ENCODE peak calls at places on chromosomes 16 and 17, in nine cellular contexts. I is fibroblast of lung, C is progenitor cell of endocrine pancreas, U is cardiac fibroblast, S is MCF 10A, V is fibroblast of pulmonary artery, X is AG09309, R is lung, A is foreskin keratinocyte. O is an unnamed sample.
A peak's percentile ranks its signal among the peaks of the same experiment; 100 is the strongest.

GRCh38 chr17:79619636-79620206 is 8.9 kb upstream of the RBFOX3 start:
- DNase-seq in U (no peak), S (no peak), V (no peak), X (no peak), C (no peak), I (no peak), A (no peak), R (no peak), O (peak; percentile 13)

GRCh38 chr17:77212081-77212832 is 71.5 kb downstream of the SEC14L1 start:
- DNase-seq in U (no peak), S (no peak), A (no peak), I (no peak), R (no peak), V (no peak), X (no peak), C (no peak), O (no peak)

GRCh38 chr16:13896543-13897182 is 23.3 kb upstream of the ERCC4 start:
- DNase-seq in A (no peak), V (peak; percentile 8), R (no peak), S (peak; percentile 18), C (no peak), I (no peak), U (peak; percentile 12), X (no peak), O (no peak)

GRCh38 chr16:15482068-15482747 is 47.8 kb downstream of the BMERB1 start:
- DNase-seq in C (no peak), U (peak; percentile 97), R (peak; percentile 30), X (peak; percentile 83), V (peak; percentile 95), S (peak; percentile 97), I (peak; percentile 98), A (peak; percentile 96), O (no peak)

GRCh38 chr17:13572581-13572980 is 29.1 kb downstream of the HS3ST3A1 start:
- DNase-seq in R (no peak), I (no peak), S (no peak), C (no peak), A (no peak), U (no peak), V (no peak), X (no peak), O (no peak)

GRCh38 chr17:37661372-37662014 is 18.2 kb upstream of the DDX52 start:
- DNase-seq in C (no peak), A (no peak), I (no peak), U (no peak), V (no peak), R (no peak), X (no peak), S (no peak), O (no peak)

GRCh38 chr16:55000595-55000994 is 69.9 kb downstream of the IRX5 start:
- DNase-seq in X (peak; percentile 35), R (no peak), S (peak; percentile 58), U (peak; percentile 67), C (no peak), A (no peak), V (peak; percentile 19), I (peak; percentile 52), O (no peak)

GRCh38 chr17:40551091-40551873 is 14.0 kb downstream of the CCR7 start:
- DNase-seq in A (no peak), U (peak; percentile 100), V (peak; percentile 99), X (peak; percentile 100), S (peak; percentile 97), C (no peak), I (peak; percentile 98), R (peak; percentile 85), O (no peak)

GRCh38 chr17:46063239-46063638 is 64.2 kb downstream of the STH start:
- DNase-seq in V (peak; percentile 59), A (peak; percentile 75), S (peak; percentile 80), R (no peak), X (peak; percentile 56), U (peak; percentile 91), C (no peak), I (peak; percentile 87), O (no peak)

GRCh38 chr17:82865274-82865673 is 25.5 kb upstream of the ZNF750 start:
- DNase-seq in I (no peak), V (no peak), X (no peak), A (no peak), R (no peak), C (no peak), U (no peak), S (no peak), O (no peak)

GRCh38 chr17:27674335-27674734 is 43.3 kb downstream of the LGALS9 start:
- DNase-seq in X (no peak), A (no peak), C (no peak), U (no peak), R (no peak), S (no peak), V (no peak), I (no peak), O (no peak)

GRCh38 chr17:74116087-74116717 is 87.3 kb upstream of the RPL38 start:
- DNase-seq in A (no peak), X (no peak), I (peak; percentile 20), C (no peak), S (no peak), R (no peak), V (no peak), U (no peak), O (no peak)

GRCh38 chr17:69523252-69523861 is 108.9 kb downstream of the MAP2K6 start:
- DNase-seq in X (no peak), S (peak; percentile 72), A (peak; percentile 10), V (peak; percentile 74), C (no peak), U (peak; percentile 74), I (peak; percentile 40), R (no peak), O (no peak)

GRCh38 chr17:4448197-4448980 is 14.6 kb downstream of the SPNS3 start:
- DNase-seq in U (no peak), I (no peak), A (peak; percentile 15), C (no peak), X (no peak), V (no peak), S (no peak), R (no peak), O (no peak)

GRCh38 chr17:29143894-29144293 is 36.3 kb downstream of the MYO18A start:
- DNase-seq in I (no peak), V (no peak), C (no peak), U (no peak), X (no peak), R (no peak), A (no peak), S (peak; percentile 47), O (no peak)

GRCh38 chr16:57576429-57576870 is 34.0 kb downstream of the ADGRG5 start:
- DNase-seq in I (peak; percentile 34), S (peak; percentile 73), C (peak; percentile 70), V (peak; percentile 78), R (peak; percentile 75), X (peak; percentile 5), A (no peak), U (peak; percentile 75), O (peak; percentile 47)

GRCh38 chr16:67661101-67661661 is 421 bp downstream of the PARD6A start:
- DNase-seq in U (peak; percentile 34), I (peak; percentile 56), S (peak; percentile 15), X (no peak), V (peak; percentile 51), A (no peak), C (no peak), R (no peak), O (no peak)

GRCh38 chr17:58081641-58082340 is 1.4 kb upstream of the DYNLL2 start:
- DNase-seq in U (no peak), X (no peak), I (no peak), S (no peak), R (peak; percentile 18), A (no peak), V (no peak), C (no peak), O (no peak)

GRCh38 chr16:10876799-10877341 is at the start of gene CIITA:
- DNase-seq in R (peak; percentile 74), S (peak; percentile 94), V (peak; percentile 29), U (peak; percentile 66), X (peak; percentile 55), C (no peak), A (peak; percentile 73), I (peak; percentile 90), O (no peak)

GRCh38 chr16:65481956-65482355 is 360.1 kb upstream of the CDH11 start:
- DNase-seq in V (no peak), I (no peak), C (no peak), A (peak; percentile 23), X (no peak), U (no peak), S (peak; percentile 6), R (no peak), O (no peak)

GRCh38 chr17:75393523-75394331 is 11.8 kb downstream of the GRB2 start:
- DNase-seq in C (peak; percentile 96), X (peak; percentile 93), R (peak; percentile 99), A (peak; percentile 93), U (peak; percentile 98), V (peak; percentile 98), S (peak; percentile 97), I (peak; percentile 100), O (peak; percentile 80)
- TF ChIP-seq CTCF in C (no peak), X (peak; percentile 7), R (peak; percentile 5), A (peak; percentile 16), U (peak; percentile 15), V (no peak), S (no peak), I (no peak), O (no peak)

GRCh38 chr16:50316848-50317630 is 50.7 kb downstream of the ADCY7 start:
- DNase-seq in A (no peak), X (no peak), C (no peak), S (no peak), I (no peak), U (no peak), V (no peak), R (no peak), O (no peak)
- TF ChIP-seq CTCF in A (no peak), X (no peak), C (no peak), S (no peak), I (no peak), U (no peak), V (no peak), R (no peak), O (no peak)

DNA sequence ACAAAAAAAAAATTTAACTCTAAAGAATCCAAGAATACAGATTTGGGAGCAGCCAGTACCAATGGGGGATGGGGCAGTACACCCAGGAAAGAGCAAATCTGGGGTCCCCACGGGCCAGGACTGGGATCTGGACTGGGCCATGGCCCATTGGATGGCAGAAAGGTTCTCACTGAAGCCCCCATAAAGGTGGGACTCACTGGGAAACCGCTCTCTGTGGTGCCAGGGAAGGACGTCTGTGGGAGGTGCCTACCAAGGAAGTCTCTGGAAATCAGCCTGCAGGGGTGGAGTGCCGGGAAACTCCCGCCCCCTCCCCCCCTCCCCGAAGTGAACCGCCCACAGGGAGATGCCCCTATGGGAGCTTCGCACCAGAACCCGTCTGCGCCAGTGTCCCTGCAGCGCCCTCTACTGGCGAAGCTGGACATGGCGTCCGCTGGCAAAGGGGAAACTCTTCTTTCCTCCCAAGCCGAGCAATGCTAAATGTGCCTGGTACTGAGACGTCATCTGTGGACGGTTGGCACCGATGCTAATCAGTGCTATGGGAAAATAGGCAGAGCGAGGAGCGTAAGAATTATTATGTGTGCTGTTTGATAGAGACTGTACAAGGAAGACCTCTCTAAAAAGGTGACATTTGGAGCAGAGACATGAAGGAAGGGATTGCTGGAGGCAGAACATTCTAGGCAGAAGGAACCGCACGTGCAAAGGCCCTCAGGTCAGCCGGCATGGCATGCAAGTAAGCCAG is 671.1 kb downstream of the WWOX start:
- DNase-seq in I (peak; percentile 1), S (peak; percentile 52), A (no peak), V (no peak), U (no peak), X (no peak), C (peak; percentile 30), R (peak; percentile 75), O (peak; percentile 27)
- TF ChIP-seq CTCF in I (peak; percentile 25), S (peak; percentile 75), A (peak; percentile 67), V (peak; percentile 7), U (peak; percentile 33), X (no peak), C (peak; percentile 60), R (peak; percentile 92), O (peak; percentile 69)

GRCh38 chr17:38798614-38799500 is 499 bp downstream of the PIP4K2B start:
- DNase-seq in V (peak; percentile 47), X (no peak), I (peak; percentile 58), C (no peak), A (no peak), U (peak; percentile 47), R (peak; percentile 40), S (peak; percentile 22), O (no peak)
- TF ChIP-seq CTCF in V (no peak), X (no peak), I (no peak), C (peak; percentile 29), A (peak; percentile 20), U (no peak), R (no peak), S (no peak), O (no peak)